ENCODE peak calls at places on chromosomes 12 and 14, in eight cellular contexts. H is lower leg skin, Q is uterus, M is GM12878, U is brain microvascular endothelial cell, Z is cardiac fibroblast, T is HCT116, R is bronchial epithelial cell. L is an unnamed sample.

GRCh38 chr12:89129471-89129870 is 222.8 kb downstream of the DUSP6 start:
- DNase-seq in T (no peak), Q (no peak), H (no peak), R (no peak), Z (no peak), U (no peak), M (no peak), L (no peak)

GRCh38 chr12:64976131-64976530 is 145.0 kb downstream of the WIF1 start:
- DNase-seq in U (no peak), H (no peak), M (peak), R (no peak), T (no peak), Z (no peak), Q (no peak), L (no peak)

GRCh38 chr12:93990832-93991748 is 157.3 kb upstream of the PLXNC1 start:
- DNase-seq in Q (no peak), Z (peak), H (peak), R (no peak), M (no peak), T (no peak), U (peak), L (peak)

GRCh38 chr12:116421785-116422538 is 137.2 kb upstream of the MAP1LC3B2 start:
- DNase-seq in T (no peak), U (no peak), Q (no peak), H (no peak), M (no peak), R (no peak), Z (no peak), L (no peak)

GRCh38 chr12:29741342-29742241 is 42.1 kb downstream of the TMTC1 start:
- DNase-seq in M (no peak), Z (peak), R (peak), H (no peak), T (no peak), U (peak), Q (no peak), L (peak)

GRCh38 chr12:66964629-66965028 is 285.8 kb upstream of the GRIP1 start:
- DNase-seq in U (peak), M (no peak), Q (no peak), T (no peak), R (no peak), H (no peak), Z (no peak), L (peak)

GRCh38 chr14:98916036-98916435 is 356.0 kb downstream of the BCL11B start:
- DNase-seq in M (no peak), U (no peak), H (no peak), Z (no peak), R (no peak), T (no peak), Q (no peak), L (no peak)

GRCh38 chr14:90987140-90987539 is 73.3 kb downstream of the RPS6KA5 start:
- DNase-seq in Z (no peak), M (no peak), U (no peak), T (no peak), Q (no peak), R (peak), H (no peak), L (no peak)

GRCh38 chr12:12088761-12089160 is 18.0 kb downstream of the BCL2L14 start:
- DNase-seq in T (no peak), Z (no peak), H (no peak), Q (no peak), M (no peak), U (no peak), R (no peak), L (no peak)

GRCh38 chr12:94397401-94397800 is 62.3 kb downstream of the CEP83 start:
- DNase-seq in U (no peak), R (no peak), Q (no peak), H (no peak), Z (no peak), T (no peak), M (no peak), L (no peak)

GRCh38 chr14:98292191-98292590 is 979.8 kb downstream of the BCL11B start:
- DNase-seq in M (no peak), U (no peak), H (no peak), R (no peak), Z (no peak), Q (no peak), T (no peak), L (no peak)

GRCh38 chr14:81269100-81269978 is 48.6 kb upstream of the GTF2A1 start:
- DNase-seq in H (peak), R (peak), M (peak), Q (no peak), Z (peak), U (peak), T (peak), L (peak)

DNA sequence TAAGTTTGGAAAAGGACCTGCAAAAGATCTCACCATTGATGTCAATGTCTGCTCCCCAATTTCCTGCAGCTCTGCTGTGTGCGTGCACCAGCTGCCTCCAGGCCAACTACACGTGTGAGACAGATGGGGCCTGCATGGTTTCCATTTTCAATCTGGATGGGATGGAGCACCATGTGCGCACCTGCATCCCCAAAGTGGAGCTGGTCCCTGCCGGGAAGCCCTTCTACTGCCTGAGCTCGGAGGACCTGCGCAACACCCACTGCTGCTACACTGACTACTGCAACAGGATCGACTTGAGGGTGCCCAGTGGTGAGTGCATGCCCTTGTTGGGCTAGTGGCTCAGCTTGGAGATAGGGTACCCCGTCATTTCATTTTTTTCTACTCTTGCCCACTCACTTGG is 23.7 kb downstream of the ACVR1B start:
- DNase-seq in H (no peak), T (no peak), Q (no peak), R (no peak), U (no peak), Z (no peak), M (no peak), L (no peak)
- H3K4me3 ChIP-seq in H (no peak), T (no peak), Q (no peak), R (no peak), U (no peak), Z (no peak), M (no peak), L (no peak)

GRCh38 chr12:121314441-121314840 is 17.9 kb upstream of the CAMKK2 start:
- DNase-seq in U (no peak), Q (no peak), T (no peak), Z (no peak), R (no peak), H (no peak), M (no peak), L (no peak)
- TF ChIP-seq CTCF in U (no peak), Q (no peak), T (no peak), Z (no peak), R (no peak), H (no peak), M (no peak), L (no peak)

GRCh38 chr14:73663548-73664212 is 18.9 kb downstream of the DNAL1 start:
- DNase-seq in Q (no peak), M (peak), T (no peak), Z (no peak), R (no peak), U (no peak), H (no peak), L (no peak)

GRCh38 chr14:73665130-73665529 is 20.3 kb downstream of the DNAL1 start:
- DNase-seq in R (no peak), Z (no peak), U (no peak), M (no peak), Q (no peak), H (no peak), T (no peak), L (no peak)

GRCh38 chr14:73660511-73660910 is 15.7 kb downstream of the DNAL1 start:
- DNase-seq in T (no peak), Q (no peak), U (no peak), M (no peak), H (no peak), Z (no peak), R (no peak), L (no peak)

GRCh38 chr14:73662439-73663056 is 17.8 kb downstream of the DNAL1 start:
- DNase-seq in H (peak), R (peak), Z (peak), U (peak), Q (peak), T (peak), M (no peak), L (peak)

GRCh38 chr14:73661872-73662271 is 17.1 kb downstream of the DNAL1 start:
- DNase-seq in R (no peak), T (no peak), M (no peak), H (no peak), Z (peak), U (no peak), Q (no peak), L (no peak)
- H3K4me3 ChIP-seq in R (no peak), T (no peak), M (no peak), H (no peak), Z (no peak), U (no peak), Q (no peak), L (no peak)

DNA sequence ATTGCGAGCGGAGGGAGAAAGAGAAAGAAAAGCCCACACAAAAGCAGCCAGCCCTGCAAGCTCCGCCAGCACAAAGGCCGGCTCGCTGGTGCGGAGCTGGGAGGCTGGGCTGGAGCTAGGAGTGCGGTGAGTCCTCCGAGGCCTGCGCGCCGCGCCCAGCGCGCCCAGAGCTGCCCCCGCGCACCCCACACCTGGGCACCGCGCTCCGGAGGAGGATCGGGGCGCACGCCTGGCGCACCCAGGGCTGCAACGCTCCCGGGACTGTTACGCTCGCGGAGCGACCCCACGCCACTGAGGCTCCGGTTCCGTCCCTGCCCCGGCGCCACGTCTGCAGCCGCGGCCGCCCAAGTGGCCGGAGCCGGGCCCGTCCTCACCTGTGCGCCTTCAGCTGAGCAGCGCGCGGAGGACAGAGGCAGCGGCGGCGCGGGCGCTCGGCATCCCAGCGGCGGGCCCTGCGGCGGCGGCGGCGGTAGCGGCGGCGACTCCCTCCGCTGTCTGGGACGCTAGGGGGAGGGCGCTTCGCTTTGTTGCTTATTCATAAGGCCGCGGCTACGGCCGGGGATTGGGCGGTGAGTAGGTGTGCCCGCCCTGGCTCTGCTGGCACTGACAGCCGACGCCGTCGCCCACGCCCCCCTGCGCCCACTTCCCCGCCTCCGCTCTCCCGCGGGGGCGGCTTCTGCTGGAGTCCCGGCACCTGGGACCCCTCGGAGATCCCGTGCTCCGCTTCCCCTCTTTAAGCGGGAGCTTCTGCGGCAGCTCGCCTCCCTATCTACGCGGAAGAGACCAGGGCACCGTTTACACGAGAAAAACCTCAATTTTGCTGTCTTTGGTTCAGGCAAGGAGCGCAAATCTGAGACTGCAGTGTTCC is at the start of gene ARMH4:
- DNase-seq in Z (peak), T (peak), M (no peak), H (peak), R (peak), Q (peak), U (peak), L (peak)
- TF ChIP-seq CTCF in Z (no peak), T (no peak), M (no peak), H (no peak), R (no peak), Q (peak), U (no peak), L (no peak)

GRCh38 chr14:51258788-51259187 is 18.7 kb downstream of the TMX1 start:
- DNase-seq in Z (no peak), R (no peak), U (no peak), H (no peak), Q (no peak), M (no peak), T (no peak), L (no peak)

GRCh38 chr14:51261151-51261550 is 21.1 kb downstream of the TMX1 start:
- DNase-seq in R (no peak), T (no peak), U (no peak), Q (no peak), Z (no peak), H (no peak), M (no peak), L (no peak)

GRCh38 chr14:51258280-51258679 is 18.2 kb downstream of the TMX1 start:
- DNase-seq in H (no peak), M (no peak), Z (no peak), Q (no peak), U (no peak), T (no peak), R (no peak), L (no peak)

GRCh38 chr14:51262868-51263267 is 22.8 kb downstream of the TMX1 start:
- DNase-seq in R (no peak), H (no peak), M (no peak), U (no peak), Q (no peak), Z (no peak), T (no peak), L (no peak)

GRCh38 chr14:51260225-51260624 is 20.2 kb downstream of the TMX1 start:
- DNase-seq in Q (no peak), R (no peak), M (no peak), Z (no peak), T (no peak), U (no peak), H (no peak), L (no peak)
- H3K4me3 ChIP-seq in Q (no peak), R (no peak), M (no peak), Z (no peak), T (no peak), U (no peak), H (no peak), L (no peak)

GRCh38 chr12:14935031-14935430 is 3.3 kb downstream of the ERP27 start:
- DNase-seq in H (no peak), Z (no peak), U (no peak), M (no peak), Q (no peak), T (no peak), R (no peak), L (no peak)

GRCh38 chr12:14936224-14936861 is 2.0 kb downstream of the ERP27 start:
- DNase-seq in T (no peak), R (peak), Q (no peak), H (no peak), U (no peak), Z (no peak), M (no peak), L (no peak)

GRCh38 chr12:14937014-14937413 is 1.3 kb downstream of the ERP27 start:
- DNase-seq in U (no peak), H (no peak), Q (no peak), Z (no peak), T (no peak), R (no peak), M (no peak), L (peak)

GRCh38 chr12:14938301-14938700 is at the start of gene ERP27:
- DNase-seq in Z (no peak), U (no peak), R (no peak), M (no peak), Q (no peak), H (no peak), T (no peak), L (no peak)

GRCh38 chr12:14937689-14938088 is 648 bp downstream of the ERP27 start:
- DNase-seq in H (no peak), M (no peak), R (no peak), T (peak), Z (no peak), Q (no peak), U (no peak), L (no peak)
- TF ChIP-seq CTCF in H (no peak), M (peak), R (no peak), T (peak), Z (peak), Q (no peak), U (peak), L (peak)

GRCh38 chr14:36658091-36659009 is 3.3 kb upstream of the PAX9 start:
- DNase-seq in R (no peak), Z (no peak), U (no peak), H (no peak), T (no peak), Q (no peak), M (no peak), L (no peak)

GRCh38 chr14:36656769-36657408 is 4.8 kb upstream of the PAX9 start:
- DNase-seq in M (no peak), T (no peak), R (no peak), Z (no peak), Q (no peak), U (no peak), H (no peak), L (no peak)

GRCh38 chr14:36655963-36656768 is 5.5 kb upstream of the PAX9 start:
- DNase-seq in Z (no peak), H (no peak), T (peak), M (no peak), Q (no peak), R (peak), U (no peak), L (no peak)

GRCh38 chr14:36659010-36659821 is 2.4 kb upstream of the PAX9 start:
- DNase-seq in H (no peak), T (no peak), M (no peak), Z (no peak), R (no peak), Q (no peak), U (no peak), L (no peak)

GRCh38 chr14:36657409-36658090 is 4.1 kb upstream of the PAX9 start:
- DNase-seq in T (no peak), R (no peak), Z (no peak), U (no peak), M (no peak), H (no peak), Q (no peak), L (no peak)
- H3K4me3 ChIP-seq in T (no peak), R (peak), Z (no peak), U (no peak), M (no peak), H (no peak), Q (peak), L (peak)

L was measured in fibroblast of pulmonary artery.